ENCODE peak calls at places on chromosomes 11 and 22, in ten cellular contexts. T is cerebellum, V is esophagus muscularis mucosa, L is DMS79, S is NCI-H748 treated with DMSO at 0.1 percent for 48 hours, B is NCI-H460, Z is mucosa of descending colon, M is AG10803, O is germinal center, A is cardiac muscle cell. U is an unnamed sample.

GRCh38 chr11:44988981-44989635 is 38.4 kb upstream of the TP53I11 start:
- DNase-seq in T (no peak), V (no peak), L (no peak), S (no peak), B (no peak), Z (no peak), M (no peak), O (no peak), A (no peak), U (no peak)

GRCh38 chr11:125871391-125872137 is 15.9 kb upstream of the HYLS1 start:
- DNase-seq in T (no peak), V (no peak), L (no peak), S (no peak), B (peak), Z (no peak), M (peak), O (peak), A (peak), U (peak)

GRCh38 chr22:40476341-40476740 is 105.9 kb downstream of the SGSM3 start:
- DNase-seq in T (no peak), V (no peak), L (no peak), S (no peak), B (no peak), Z (no peak), M (no peak), O (no peak), A (no peak), U (no peak)

GRCh38 chr22:40898850-40899357 is 37.0 kb upstream of the DNAJB7 start:
- DNase-seq in T (peak), V (no peak), L (peak), S (peak), B (peak), Z (no peak), M (peak), O (peak), A (peak), U (peak)

GRCh38 chr11:74447720-74448119 is 19.6 kb downstream of the KCNE3 start:
- DNase-seq in T (no peak), V (no peak), L (no peak), S (no peak), B (no peak), Z (no peak), M (no peak), O (no peak), A (no peak), U (no peak)

GRCh38 chr11:124762624-124763155 is 600 bp upstream of the ESAM start:
- DNase-seq in T (no peak), V (no peak), L (no peak), S (peak), B (no peak), Z (peak), M (no peak), O (no peak), A (peak), U (peak)

GRCh38 chr11:44559207-44559943 is 6.1 kb upstream of the CD82 start:
- DNase-seq in T (no peak), V (no peak), L (no peak), S (no peak), B (no peak), Z (no peak), M (no peak), O (peak), A (no peak), U (peak)

GRCh38 chr11:102583437-102583836 is 41.7 kb downstream of the MMP20 start:
- DNase-seq in T (no peak), V (no peak), L (no peak), S (no peak), B (no peak), Z (no peak), M (no peak), O (no peak), A (no peak), U (no peak)

GRCh38 chr11:64580387-64580786 is 10.6 kb upstream of the SLC22A12 start:
- DNase-seq in T (peak), V (no peak), L (no peak), S (no peak), B (no peak), Z (peak), M (no peak), O (no peak), A (no peak), U (no peak)

GRCh38 chr11:120285256-120285655 is 39.8 kb upstream of the TLCD5 start:
- DNase-seq in T (no peak), V (no peak), L (no peak), S (no peak), B (no peak), Z (no peak), M (peak), O (no peak), A (no peak), U (no peak)

GRCh38 chr11:70944636-70945035 is 307.7 kb downstream of the SHANK2 start:
- DNase-seq in T (no peak), V (no peak), L (no peak), S (no peak), B (no peak), Z (no peak), M (no peak), O (no peak), A (no peak), U (no peak)

GRCh38 chr11:134332189-134332631 is 422 bp downstream of the GLB1L2 start:
- DNase-seq in T (peak), V (no peak), L (peak), S (no peak), B (peak), Z (no peak), M (no peak), O (no peak), A (peak), U (no peak)

GRCh38 chr11:60844045-60844869 is 2.3 kb downstream of the CCDC86 start:
- DNase-seq in T (no peak), V (no peak), L (no peak), S (no peak), B (no peak), Z (no peak), M (peak), O (no peak), A (no peak), U (no peak)

GRCh38 chr11:102716527-102716926 is 8.2 kb downstream of the MMP8 start:
- DNase-seq in T (no peak), V (no peak), L (no peak), S (no peak), B (no peak), Z (no peak), M (no peak), O (no peak), A (no peak), U (no peak)

GRCh38 chr11:128424867-128425285 is 162.5 kb downstream of the ETS1 start:
- DNase-seq in T (no peak), V (no peak), L (no peak), S (no peak), B (no peak), Z (peak), M (peak), O (no peak), A (peak), U (peak)

GRCh38 chr11:95156916-95157568 is 67.4 kb downstream of the ENDOD1 start:
- DNase-seq in T (no peak), V (no peak), L (peak), S (no peak), B (no peak), Z (no peak), M (peak), O (no peak), A (no peak), U (no peak)

GRCh38 chr11:45859661-45860140 is 12.4 kb downstream of the CRY2 start:
- DNase-seq in T (peak), V (peak), L (peak), S (no peak), B (no peak), Z (peak), M (peak), O (no peak), A (peak), U (peak)

GRCh38 chr22:49213731-49214352 is 613.8 kb downstream of the BRD1 start:
- DNase-seq in T (no peak), V (no peak), L (no peak), S (no peak), B (no peak), Z (peak), M (no peak), O (no peak), A (no peak), U (no peak)

GRCh38 chr22:37569009-37569920 is 9.0 kb downstream of the CDC42EP1 start:
- DNase-seq in T (no peak), V (no peak), L (no peak), S (no peak), B (no peak), Z (peak), M (no peak), O (no peak), A (no peak), U (no peak)

GRCh38 chr22:50702261-50702671 is 29.6 kb downstream of the SHANK3 start:
- DNase-seq in T (no peak), V (no peak), L (no peak), S (no peak), B (no peak), Z (no peak), M (no peak), O (no peak), A (no peak), U (peak)

GRCh38 chr11:133163463-133164419 is 368.6 kb downstream of the OPCML start:
- DNase-seq in T (peak), V (no peak), L (peak), S (peak), B (peak), Z (no peak), M (peak), O (peak), A (peak), U (peak)

GRCh38 chr22:46577361-46578249 is 40.2 kb upstream of the CELSR1 start:
- DNase-seq in T (peak), V (no peak), L (no peak), S (no peak), B (no peak), Z (no peak), M (no peak), O (no peak), A (no peak), U (no peak)

GRCh38 chr22:41405588-41405987 is 23.8 kb downstream of the TEF start:
- DNase-seq in T (no peak), V (no peak), L (no peak), S (no peak), B (no peak), Z (no peak), M (no peak), O (peak), A (no peak), U (no peak)

GRCh38 chr11:73866586-73866996 is 10.1 kb downstream of the COA4 start:
- DNase-seq in T (no peak), V (no peak), L (no peak), S (no peak), B (peak), Z (no peak), M (peak), O (no peak), A (no peak), U (peak)

GRCh38 chr11:67274768-67275605 is 8.7 kb downstream of the GRK2 start:
- DNase-seq in T (no peak), V (no peak), L (no peak), S (no peak), B (no peak), Z (peak), M (no peak), O (no peak), A (no peak), U (no peak)

GRCh38 chr11:26245046-26245445 is 86.9 kb upstream of the ANO3 start:
- DNase-seq in T (no peak), V (no peak), L (no peak), S (no peak), B (no peak), Z (no peak), M (peak), O (no peak), A (no peak), U (no peak)

GRCh38 chr11:128048121-128048520 is 539.2 kb downstream of the ETS1 start:
- DNase-seq in T (no peak), V (no peak), L (no peak), S (no peak), B (no peak), Z (no peak), M (no peak), O (no peak), A (no peak), U (no peak)

GRCh38 chr11:68002943-68003845 is 703 bp downstream of the UNC93B1 start:
- DNase-seq in T (no peak), V (no peak), L (no peak), S (peak), B (no peak), Z (peak), M (no peak), O (peak), A (peak), U (no peak)

GRCh38 chr22:19884161-19884953 is 29.7 kb upstream of the GNB1L start:
- DNase-seq in T (no peak), V (no peak), L (peak), S (no peak), B (no peak), Z (peak), M (peak), O (no peak), A (no peak), U (no peak)

GRCh38 chr11:116310215-116310614 is 462.6 kb downstream of the BUD13 start:
- DNase-seq in T (no peak), V (peak), L (no peak), S (no peak), B (no peak), Z (no peak), M (peak), O (no peak), A (no peak), U (no peak)

GRCh38 chr11:120169981-120170698 is 32.2 kb upstream of the TRIM29 start:
- DNase-seq in T (no peak), V (peak), L (no peak), S (no peak), B (no peak), Z (no peak), M (no peak), O (no peak), A (no peak), U (no peak)

U was measured in lung microvascular endothelial cell.